ENCODE peak calls at places on chromosome 11, in four cellular contexts. Q is neuronal stem cell; X is naive thymus-derived CD4-positive, alpha-beta T cell; A is left ventricle myocardium inferior. L is an unnamed sample. For H3K4me1, the result is how much of the 10 kb centered on the place peaks cover.

GRCh38 chr11:7422544-7423331 is 62.6 kb upstream of the OLFML1 start:
- DNase-seq in Q (no peak), X (no peak), A (no peak), L (no peak)

GRCh38 chr11:68145120-68145866 is 24.1 kb upstream of the CHKA start:
- DNase-seq in Q (no peak), X (no peak), A (no peak), L (no peak)

GRCh38 chr11:100635194-100635593 is 51.9 kb upstream of the ARHGAP42 start:
- DNase-seq in Q (no peak), X (no peak), A (no peak), L (no peak)

GRCh38 chr11:61145228-61146005 is 15.8 kb downstream of the VPS37C start:
- DNase-seq in Q (no peak), X (no peak), A (no peak), L (no peak)

GRCh38 chr11:70322653-70323052 is 52.2 kb downstream of the PPFIA1 start:
- DNase-seq in Q (no peak), X (no peak), A (no peak), L (no peak)

GRCh38 chr11:128226106-128226716 is 361.1 kb downstream of the ETS1 start:
- DNase-seq in Q (no peak), X (no peak), A (no peak), L (no peak)

GRCh38 chr11:123616505-123617198 is 37.8 kb downstream of the SCN3B start:
- DNase-seq in Q (no peak), X (no peak), A (peak), L (no peak)

GRCh38 chr11:8018742-8019631 is 31.9 kb downstream of the EIF3F start:
- DNase-seq in Q (peak), X (peak), A (peak), L (peak)

GRCh38 chr11:11396290-11397042 is 43.4 kb upstream of the CSNK2A3 start:
- DNase-seq in Q (no peak), X (no peak), A (no peak), L (no peak)

GRCh38 chr11:132125855-132126841 is 755.7 kb downstream of the NTM start:
- DNase-seq in Q (peak), X (no peak), A (no peak), L (no peak)

GRCh38 chr11:78379039-78379670 is 38.5 kb downstream of the GAB2 start:
- DNase-seq in Q (no peak), X (no peak), A (no peak), L (no peak)

GRCh38 chr11:44766112-44766971 is 39.6 kb downstream of the TSPAN18 start:
- DNase-seq in Q (no peak), X (no peak), A (peak), L (no peak)

GRCh38 chr11:11076276-11076675 is 218.4 kb upstream of the ZBED5 start:
- DNase-seq in Q (no peak), X (no peak), A (no peak), L (no peak)

GRCh38 chr11:118088531-118088930 is 1.8 kb upstream of the SMIM35 start:
- DNase-seq in Q (no peak), X (no peak), A (peak), L (no peak)

GRCh38 chr11:112977620-112978212 is 16.5 kb downstream of the NCAM1 start:
- DNase-seq in Q (peak), X (no peak), A (no peak), L (no peak)

GRCh38 chr11:75721852-75722668 is 4.4 kb downstream of the MOGAT2 start:
- DNase-seq in Q (no peak), X (no peak), A (no peak), L (no peak)

GRCh38 chr11:102429691-102430090 is 22.9 kb downstream of the TMEM123 start:
- DNase-seq in Q (no peak), X (no peak), A (no peak), L (no peak)

GRCh38 chr11:129590753-129591475 is 215.3 kb downstream of the BARX2 start:
- DNase-seq in Q (no peak), X (no peak), A (no peak), L (no peak)

GRCh38 chr11:95154514-95154913 is 64.9 kb downstream of the ENDOD1 start:
- DNase-seq in Q (peak), X (peak), A (no peak), L (peak)

GRCh38 chr11:133040289-133040893 is 491.9 kb downstream of the OPCML start:
- DNase-seq in Q (no peak), X (no peak), A (no peak), L (no peak)

GRCh38 chr11:88384004-88384677 is 46.6 kb upstream of the CTSC start:
- DNase-seq in Q (no peak), X (no peak), A (no peak), L (no peak)

GRCh38 chr11:5930614-5931013 is 11.4 kb upstream of the OR56A3 start:
- DNase-seq in Q (no peak), X (no peak), A (no peak), L (no peak)

GRCh38 chr11:44563716-44564115 is 1.7 kb upstream of the CD82 start:
- DNase-seq in Q (no peak), X (no peak), A (no peak), L (no peak)

GRCh38 chr11:12888525-12889158 is 120.5 kb upstream of the RASSF10 start:
- DNase-seq in Q (peak), X (peak), A (peak), L (peak)

GRCh38 chr11:86013718-86014117 is 55.2 kb downstream of the PICALM start:
- DNase-seq in Q (no peak), X (no peak), A (no peak), L (no peak)

GRCh38 chr11:123302751-123303195 is 107.7 kb upstream of the CLMP start:
- DNase-seq in Q (no peak), X (no peak), A (no peak), L (no peak)

GRCh38 chr11:1731451-1732059 is 18.8 kb downstream of the IFITM10 start:
- DNase-seq in Q (no peak), X (no peak), A (no peak), L (no peak)

GRCh38 chr11:90134420-90135003 is at the start of gene NAALAD2:
- DNase-seq in Q (peak), X (no peak), A (peak), L (no peak)

GRCh38 chr11:96426356-96427103 is 36.7 kb downstream of the JRKL start:
- DNase-seq in Q (peak), X (peak), A (no peak), L (no peak)
- H3K4me3 ChIP-seq in Q (no peak), X (no peak), A (no peak), L (no peak)

GRCh38 chr11:114154271-114155047 is 94.9 kb downstream of the ZBTB16 start:
- DNase-seq in Q (no peak), X (no peak), A (no peak), L (no peak)

GRCh38 chr11:114151631-114152030 is 92.1 kb downstream of the ZBTB16 start:
- DNase-seq in Q (no peak), X (no peak), A (no peak), L (no peak)

GRCh38 chr11:114152785-114153184 is 93.3 kb downstream of the ZBTB16 start:
- DNase-seq in Q (no peak), X (no peak), A (no peak), L (no peak)

GRCh38 chr11:114152162-114152561 is 92.7 kb downstream of the ZBTB16 start:
- DNase-seq in Q (no peak), X (no peak), A (no peak), L (no peak)

DNA sequence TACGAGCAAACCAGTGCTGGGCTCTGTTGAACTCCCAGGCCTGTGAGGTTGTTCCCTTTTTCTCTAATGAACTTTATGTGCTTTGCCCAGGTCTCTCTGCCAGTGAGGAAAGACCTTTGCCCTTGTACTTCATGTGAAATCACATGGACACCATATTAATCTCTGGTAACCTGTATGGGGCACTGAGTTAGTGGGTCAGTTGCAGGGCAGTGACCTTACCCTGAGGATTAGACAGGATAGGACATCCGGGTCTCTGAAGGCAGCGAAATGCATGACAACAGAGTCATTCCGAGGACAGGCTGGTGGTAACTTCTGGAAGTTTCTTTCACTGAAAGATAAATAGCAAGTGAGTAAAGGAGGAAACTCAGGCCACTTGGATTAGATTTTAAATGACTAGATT is 93.7 kb downstream of the ZBTB16 start:
- DNase-seq in Q (no peak), X (no peak), A (no peak), L (no peak)
- H3K4me1 ChIP-seq in Q (under half), X (under half), A (half or more), L (under half)

GRCh38 chr11:2901196-2901796 is 15.7 kb upstream of the CDKN1C start:
- DNase-seq in Q (no peak), X (no peak), A (no peak), L (no peak)
- H3K27ac ChIP-seq in Q (no peak), X (peak), A (peak), L (peak)

DNA sequence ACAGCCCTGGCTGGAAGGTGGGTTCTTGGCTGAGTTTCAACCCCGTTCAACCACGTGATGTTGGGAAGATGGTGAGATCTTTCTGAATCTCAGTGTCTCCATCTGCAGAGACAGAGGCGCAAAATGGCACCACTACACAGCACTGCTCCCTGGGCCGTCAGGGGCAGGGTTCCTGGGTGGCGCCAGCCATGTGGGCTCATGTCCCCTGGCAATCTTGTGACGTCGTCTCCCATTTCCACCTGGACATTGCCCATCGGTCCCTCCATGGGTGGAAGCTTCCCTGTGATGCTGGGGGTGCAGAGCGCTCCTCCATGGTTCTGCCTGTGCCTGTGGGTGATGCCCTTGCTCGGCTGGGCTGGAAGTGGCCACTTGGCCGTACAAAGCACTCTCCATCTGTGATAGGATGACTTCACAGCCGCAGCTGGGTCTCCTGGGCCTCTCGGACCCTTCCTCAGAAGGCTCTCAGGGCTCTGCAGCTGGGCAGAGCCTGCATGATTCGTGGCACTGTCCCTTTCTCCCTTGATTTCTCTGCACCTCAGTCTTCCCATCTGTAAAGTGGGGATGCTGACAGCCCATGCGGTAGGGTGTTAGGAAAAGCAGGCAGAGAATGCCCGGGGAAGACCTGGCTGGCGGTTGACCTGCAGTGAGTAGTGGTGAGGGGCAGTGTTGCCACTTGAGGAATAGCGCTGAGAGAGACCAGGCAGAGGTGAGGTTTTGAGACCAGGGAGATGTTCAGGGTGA is 35.2 kb downstream of the SMIM38 start:
- DNase-seq in Q (no peak), X (no peak), A (no peak), L (no peak)
- H3K4me3 ChIP-seq in Q (peak), X (no peak), A (no peak), L (no peak)

GRCh38 chr11:14541180-14541579 is 21.0 kb upstream of the PSMA1 start:
- DNase-seq in Q (no peak), X (no peak), A (no peak), L (no peak)

GRCh38 chr11:14538926-14539554 is 18.9 kb upstream of the PSMA1 start:
- DNase-seq in Q (no peak), X (no peak), A (no peak), L (no peak)

GRCh38 chr11:14539867-14540475 is 19.8 kb upstream of the PSMA1 start:
- DNase-seq in Q (no peak), X (no peak), A (no peak), L (no peak)

GRCh38 chr11:14537134-14537599 is 17.0 kb upstream of the PSMA1 start:
- DNase-seq in Q (peak), X (peak), A (no peak), L (no peak)

GRCh38 chr11:14538271-14538925 is 18.2 kb upstream of the PSMA1 start:
- DNase-seq in Q (no peak), X (no peak), A (peak), L (no peak)
- H3K4me1 ChIP-seq in Q (under half), X (under half), A (half or more), L (under half)

GRCh38 chr11:119251114-119251513 is 45.0 kb downstream of the CBL start:
- DNase-seq in Q (no peak), X (no peak), A (no peak), L (no peak)
- H3K27ac ChIP-seq in Q (no peak), X (no peak), A (no peak), L (no peak)

L was measured in effector memory CD4-positive, alpha-beta T cell.